ENCODE peak calls at places on chromosomes 4 and X, in six cellular contexts. U is H1, Z is HCT116, D is K562, A is HepG2, O is GM12878. R is an unnamed sample.

GRCh38 chrX:149453911-149454820 is 50.9 kb downstream of the IDS start:
- DNase-seq in U (no peak), Z (no peak), D (no peak), A (no peak), O (no peak), R (no peak)

GRCh38 chr4:14415146-14415545 is 587.1 kb upstream of the CPEB2 start:
- DNase-seq in U (no peak), Z (no peak), D (no peak), A (no peak), O (no peak), R (no peak)

GRCh38 chrX:110397904-110398303 is 39.3 kb downstream of the RTL9 start:
- DNase-seq in U (no peak), Z (no peak), D (no peak), A (no peak), O (no peak), R (no peak)

GRCh38 chrX:24494544-24495113 is 29.5 kb downstream of the PDK3 start:
- DNase-seq in U (no peak), Z (no peak), D (no peak), A (peak), O (no peak), R (no peak)

GRCh38 chr4:186294160-186294559 is 28.2 kb downstream of the F11 start:
- DNase-seq in U (no peak), Z (no peak), D (no peak), A (no peak), O (no peak), R (no peak)

GRCh38 chrX:39903937-39904336 is 193.8 kb downstream of the BCOR start:
- DNase-seq in U (no peak), Z (no peak), D (no peak), A (no peak), O (no peak), R (no peak)

GRCh38 chr4:8882239-8882638 is 10.6 kb upstream of the HMX1 start:
- DNase-seq in U (no peak), Z (peak), D (peak), A (no peak), O (no peak), R (peak)

GRCh38 chr4:25863906-25864418 is 1.2 kb upstream of the SEL1L3 start:
- DNase-seq in U (peak), Z (no peak), D (no peak), A (no peak), O (no peak), R (no peak)

GRCh38 chr4:111283066-111283677 is 660.3 kb upstream of the PITX2 start:
- DNase-seq in U (peak), Z (peak), D (peak), A (peak), O (no peak), R (peak)

GRCh38 chr4:54959656-54960055 is 165.7 kb downstream of the KDR start:
- DNase-seq in U (no peak), Z (no peak), D (no peak), A (no peak), O (no peak), R (no peak)

GRCh38 chrX:40090050-40090804 is 7.5 kb downstream of the BCOR start:
- DNase-seq in U (peak), Z (no peak), D (peak), A (no peak), O (no peak), R (peak)

GRCh38 chr4:151439320-151439719 is 30.3 kb downstream of the FHIP1A start:
- DNase-seq in U (no peak), Z (no peak), D (no peak), A (no peak), O (no peak), R (no peak)

GRCh38 chr4:151436093-151436518 is 27.1 kb downstream of the FHIP1A start:
- DNase-seq in U (no peak), Z (no peak), D (no peak), A (no peak), O (no peak), R (no peak)

GRCh38 chr4:151438154-151438553 is 29.2 kb downstream of the FHIP1A start:
- DNase-seq in U (no peak), Z (no peak), D (no peak), A (no peak), O (no peak), R (no peak)

GRCh38 chr4:151434183-151434860 is 25.3 kb downstream of the FHIP1A start:
- DNase-seq in U (no peak), Z (no peak), D (no peak), A (no peak), O (no peak), R (no peak)

DNA sequence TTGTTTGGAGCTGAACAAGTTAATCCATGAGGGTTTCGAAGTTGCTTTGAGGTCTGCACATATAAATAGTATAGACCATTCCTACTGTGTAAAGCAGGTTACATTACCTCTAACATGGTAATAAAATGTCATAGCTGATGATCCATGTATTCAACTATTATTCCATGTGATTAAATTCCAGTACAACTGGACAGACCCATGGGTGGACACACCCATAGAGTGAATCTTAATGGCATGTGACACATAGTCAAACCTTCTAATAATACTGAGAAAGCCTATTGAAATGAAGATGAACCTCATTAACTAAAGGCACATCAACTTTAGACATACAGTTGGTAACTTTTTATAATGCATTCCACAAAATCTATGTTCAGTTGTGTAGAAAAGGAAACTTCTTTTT is 28.5 kb downstream of the FHIP1A start:
- DNase-seq in U (no peak), Z (no peak), D (no peak), A (no peak), O (no peak), R (no peak)
- H2AFZ ChIP-seq in U (no peak), Z (no peak), D (no peak), A (no peak), O (no peak), R (no peak)

DNA sequence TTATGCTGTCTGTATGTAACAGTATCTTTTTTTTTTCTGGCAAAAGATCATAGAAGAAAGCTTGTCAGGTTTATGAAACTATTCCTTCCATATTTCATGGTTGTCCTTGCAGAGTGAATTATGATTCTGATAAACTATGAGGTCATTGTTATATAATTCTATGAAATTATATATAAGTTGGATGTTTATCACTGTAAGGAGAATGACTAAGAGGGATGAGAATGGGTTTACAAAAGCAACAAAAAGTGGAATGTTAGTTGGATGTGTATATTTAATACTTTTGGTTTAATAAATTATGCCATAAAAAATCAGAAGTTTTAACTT is 43.1 kb downstream of the RAPGEF2 start:
- DNase-seq in U (no peak), Z (no peak), D (no peak), A (no peak), O (no peak), R (no peak)
- TF ChIP-seq JUND in U (no peak), Z (no peak), D (peak), A (no peak), O (no peak), R (no peak)

DNA sequence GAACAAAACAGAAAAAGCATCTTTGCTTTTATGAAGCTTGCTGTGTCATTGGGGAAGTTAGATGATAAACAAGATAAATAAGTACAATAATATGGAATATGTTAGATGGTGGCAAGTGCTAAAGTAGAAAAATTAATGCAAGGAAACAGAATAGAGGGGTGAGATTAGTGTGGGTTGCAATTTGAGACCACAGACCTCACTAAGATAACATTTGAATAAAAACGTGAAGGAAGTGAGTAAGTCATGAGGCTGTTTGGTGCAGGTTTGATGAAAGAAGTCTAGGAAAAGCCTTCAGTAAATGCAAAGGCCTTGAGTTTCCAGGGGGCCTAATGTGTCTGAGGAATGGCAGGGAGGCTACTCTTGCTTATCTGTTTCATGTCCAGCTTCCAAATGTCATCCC is 102.5 kb downstream of the CFAP299 start:
- DNase-seq in U (no peak), Z (no peak), D (no peak), A (no peak), O (no peak), R (no peak)
- H2AFZ ChIP-seq in U (no peak), Z (no peak), D (no peak), A (no peak), O (no peak), R (no peak)

GRCh38 chr4:76251448-76252270 is at the start of gene FAM47E:
- DNase-seq in U (peak), Z (no peak), D (peak), A (peak), O (no peak), R (peak)
- TF ChIP-seq JUND in U (no peak), Z (no peak), D (no peak), A (peak), O (no peak), R (no peak)

DNA sequence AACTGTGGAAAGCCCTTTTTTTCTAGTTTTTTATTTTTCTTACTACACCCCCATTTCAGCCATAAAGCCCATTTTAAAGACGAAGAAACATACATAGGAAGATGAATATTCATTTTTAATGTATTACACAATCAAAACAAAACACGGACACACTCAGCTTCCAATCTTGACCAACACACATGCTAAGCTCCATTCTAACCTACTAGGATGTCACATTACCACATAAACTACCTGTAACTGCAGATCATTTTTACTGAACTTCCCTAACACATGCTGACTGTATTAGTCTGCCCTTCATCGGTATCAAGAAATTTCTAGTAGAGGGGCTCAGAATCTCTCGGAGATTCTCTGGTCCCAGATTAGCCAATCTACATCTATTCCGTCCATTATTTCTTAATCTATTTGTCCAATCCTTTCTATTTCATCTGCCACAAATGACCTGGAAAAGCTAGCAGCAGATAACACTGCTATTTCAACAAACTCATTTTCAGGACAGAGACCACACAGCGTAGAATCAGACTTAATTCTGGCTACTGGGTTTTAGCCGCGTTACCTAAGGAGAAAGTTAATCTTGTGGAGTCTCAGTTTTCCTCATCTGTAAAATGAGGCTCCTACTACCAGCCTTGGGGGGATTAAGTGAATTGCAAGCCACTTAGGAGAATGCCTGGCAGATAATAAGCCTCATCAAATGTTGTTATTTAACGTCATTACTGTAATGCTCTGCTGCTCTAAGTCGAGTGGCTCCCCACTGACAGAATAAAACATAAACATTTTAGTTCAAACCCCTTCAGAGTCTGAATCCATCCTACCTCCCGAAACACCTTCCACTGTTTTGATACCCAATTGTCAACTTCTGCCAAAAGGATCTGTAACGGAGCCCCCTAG is 1.6 kb downstream of the CCNI start:
- DNase-seq in U (no peak), Z (no peak), D (no peak), A (no peak), O (no peak), R (peak)
- H2AFZ ChIP-seq in U (no peak), Z (no peak), D (no peak), A (no peak), O (no peak), R (no peak)